ENCODE peak calls at places on chromosome 18, in four cellular contexts. L, C, W and K are unnamed samples.

GRCh38 chr18:57737661-57738060 is 65.5 kb downstream of the ATP8B1 start:
- DNase-seq in L (peak), C (peak), W (peak), K (peak)

GRCh38 chr18:45332911-45333310 is 282.4 kb upstream of the SLC14A2 start:
- DNase-seq in L (no peak), C (no peak), W (no peak), K (no peak)

GRCh38 chr18:39571511-39571910 is 2005.9 kb upstream of the CELF4 start:
- DNase-seq in L (peak), C (peak), W (no peak), K (no peak)

GRCh38 chr18:79873449-79874110 is 75.8 kb downstream of the KCNG2 start:
- DNase-seq in L (no peak), C (no peak), W (no peak), K (no peak)

GRCh38 chr18:46322411-46322891 is 218.3 kb downstream of the HAUS1 start:
- DNase-seq in L (no peak), C (no peak), W (no peak), K (no peak)

GRCh38 chr18:57921708-57922107 is 118.6 kb upstream of the ATP8B1 start:
- DNase-seq in L (no peak), C (peak), W (no peak), K (no peak)

GRCh38 chr18:38545071-38545470 is 979.5 kb upstream of the CELF4 start:
- DNase-seq in L (no peak), C (no peak), W (no peak), K (no peak)

GRCh38 chr18:57141208-57142129 is 5.4 kb upstream of the BOD1L2 start:
- DNase-seq in L (no peak), C (no peak), W (peak), K (no peak)

GRCh38 chr18:2091937-2092336 is 479.4 kb downstream of the METTL4 start:
- DNase-seq in L (no peak), C (no peak), W (no peak), K (no peak)

GRCh38 chr18:63975632-63976031 is 5.8 kb downstream of the SERPINB8 start:
- DNase-seq in L (no peak), C (no peak), W (no peak), K (no peak)

GRCh38 chr18:10234912-10235439 is 219.5 kb upstream of the APCDD1 start:
- DNase-seq in L (no peak), C (peak), W (no peak), K (no peak)

DNA sequence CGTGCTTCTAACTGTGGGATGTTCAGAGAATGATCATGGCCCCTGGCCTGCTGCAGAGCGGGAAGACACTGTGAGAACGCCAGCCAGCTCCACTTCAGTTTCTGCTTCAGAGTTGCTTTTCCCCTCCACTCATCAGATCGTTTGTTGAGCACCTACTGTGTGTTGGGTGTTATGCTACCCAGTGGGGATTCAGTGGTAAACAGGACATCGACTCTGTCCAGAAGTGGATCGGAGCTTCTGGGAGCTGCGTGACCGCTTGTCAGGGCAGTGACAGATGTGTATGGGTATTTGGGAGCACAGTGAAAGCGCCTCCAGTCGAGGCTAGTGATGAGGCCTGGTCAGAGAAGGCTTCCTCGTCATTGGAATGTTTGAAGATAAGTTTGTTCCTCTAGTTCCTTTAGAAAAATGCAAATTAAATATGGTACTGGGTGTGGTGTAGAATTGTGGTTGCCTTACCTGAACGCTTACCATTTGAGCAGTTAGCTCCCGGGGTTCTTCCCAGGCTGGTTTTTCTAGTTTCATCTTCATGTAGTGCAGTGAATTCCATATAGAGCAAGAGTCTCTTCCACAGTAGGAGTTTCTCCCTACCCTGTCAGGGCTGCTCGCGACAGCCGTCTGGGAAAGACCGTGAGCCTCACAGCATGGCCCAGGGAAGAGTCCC is 2.8 kb downstream of the RAB12 start:
- DNase-seq in L (no peak), C (no peak), W (no peak), K (no peak)
- TF ChIP-seq POLR2A in L (no peak), C (no peak), W (no peak), K (no peak)

DNA sequence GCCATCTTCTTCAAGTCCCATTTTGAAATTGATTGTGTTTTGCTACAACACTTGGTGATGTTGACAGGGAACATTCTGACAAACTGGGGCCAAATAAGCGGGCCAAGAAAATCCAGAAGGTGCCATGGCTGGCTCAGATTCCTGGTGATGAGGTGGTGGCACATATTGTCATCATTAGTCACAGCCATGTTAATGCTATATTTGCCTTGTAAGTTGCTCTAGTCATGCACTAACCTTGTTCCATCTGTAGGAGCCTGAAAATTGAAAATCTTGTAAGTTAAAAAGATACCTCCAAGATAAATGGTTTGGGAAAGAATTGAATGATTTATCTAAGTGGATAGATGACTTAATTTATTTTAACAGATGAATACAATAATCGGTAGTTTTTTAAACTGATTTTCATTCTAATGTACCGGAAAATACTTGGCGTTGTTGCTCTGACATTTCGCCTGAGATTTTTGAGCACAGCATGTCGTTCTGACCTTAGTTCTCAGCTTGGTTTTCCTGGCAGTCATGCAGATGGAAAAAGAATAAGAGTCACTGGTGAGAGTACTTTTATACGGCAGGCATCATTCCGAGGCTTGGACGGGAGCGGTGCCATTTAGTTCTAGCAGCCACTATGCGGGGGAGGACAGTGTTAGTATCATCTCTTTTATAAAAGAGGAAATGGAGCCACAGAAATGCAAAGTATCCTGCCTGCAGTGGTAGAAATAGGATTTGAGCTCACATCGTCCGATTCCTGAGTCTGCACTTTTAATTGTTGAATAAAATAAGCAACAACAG is 133.9 kb downstream of the ZNF532 start:
- DNase-seq in L (no peak), C (peak), W (peak), K (no peak)
- H3K4me3 ChIP-seq in L (no peak), C (peak), W (no peak), K (no peak)

GRCh38 chr18:62912885-62913284 is 197.5 kb downstream of the PHLPP1 start:
- DNase-seq in L (no peak), C (no peak), W (no peak), K (no peak)

GRCh38 chr18:62918361-62918760 is 203.0 kb downstream of the PHLPP1 start:
- DNase-seq in L (no peak), C (no peak), W (no peak), K (no peak)

GRCh38 chr18:62919109-62919838 is 203.9 kb downstream of the PHLPP1 start:
- DNase-seq in L (no peak), C (peak), W (no peak), K (no peak)

DNA sequence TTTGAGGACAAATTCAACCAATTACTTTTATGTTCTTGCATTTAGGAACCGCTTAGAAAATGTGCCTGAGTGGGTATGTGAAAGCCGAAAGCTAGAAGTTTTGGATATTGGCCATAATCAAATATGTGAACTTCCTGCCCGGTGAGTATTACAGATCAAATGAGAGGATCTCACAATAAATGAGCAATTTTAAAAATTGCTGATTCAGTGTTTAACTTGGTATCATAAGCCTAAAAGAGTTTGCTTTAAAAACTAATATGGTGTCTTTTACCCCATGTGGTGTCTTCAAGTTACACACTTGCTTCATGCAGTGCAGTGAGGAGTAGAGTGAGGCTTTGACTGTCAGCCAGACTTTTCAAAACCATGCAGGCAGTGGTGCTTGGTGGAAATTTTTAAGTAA is 199.5 kb downstream of the PHLPP1 start:
- DNase-seq in L (no peak), C (no peak), W (no peak), K (no peak)
- H3K27ac ChIP-seq in L (no peak), C (no peak), W (no peak), K (no peak)

DNA sequence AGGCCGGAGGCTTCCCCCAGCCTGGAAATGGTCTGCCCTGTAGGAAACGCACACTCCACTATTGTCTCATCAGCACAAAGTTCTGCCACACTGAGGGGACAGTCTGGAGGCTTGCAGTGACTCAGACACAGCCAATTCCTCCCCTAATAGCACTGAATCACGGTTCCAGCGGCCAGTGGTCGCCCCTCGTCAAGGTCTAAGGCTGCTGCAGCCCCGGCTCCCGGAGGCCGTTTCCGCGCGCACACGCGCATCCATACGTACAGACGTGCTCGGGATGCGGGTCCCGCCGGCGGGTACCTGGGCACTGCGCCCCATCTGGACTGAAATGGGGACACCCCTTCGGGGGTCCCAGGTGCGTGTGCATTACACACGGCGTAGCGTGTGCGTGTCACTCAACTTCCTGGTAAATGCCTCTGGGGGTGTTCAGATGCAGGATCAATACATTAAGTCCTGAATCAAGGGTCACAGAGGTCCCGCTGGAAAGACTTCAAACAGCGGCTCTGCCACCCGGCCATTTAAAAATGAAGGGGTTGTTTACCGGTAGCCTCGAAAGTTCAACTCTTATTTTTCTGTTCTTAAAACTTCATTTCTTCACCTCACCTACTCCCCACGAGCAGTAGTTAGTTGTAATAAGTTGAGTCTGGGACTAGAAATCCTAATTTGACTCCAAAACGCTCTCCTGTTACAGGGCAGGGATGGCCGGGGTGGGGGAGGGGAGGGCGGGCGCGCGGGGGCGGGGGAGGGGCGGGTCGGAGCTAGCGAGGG is 575 bp upstream of the ZNF516 start:
- DNase-seq in L (peak), C (peak), W (peak), K (no peak)
- TF ChIP-seq POLR2A in L (no peak), C (peak), W (peak), K (no peak)

DNA sequence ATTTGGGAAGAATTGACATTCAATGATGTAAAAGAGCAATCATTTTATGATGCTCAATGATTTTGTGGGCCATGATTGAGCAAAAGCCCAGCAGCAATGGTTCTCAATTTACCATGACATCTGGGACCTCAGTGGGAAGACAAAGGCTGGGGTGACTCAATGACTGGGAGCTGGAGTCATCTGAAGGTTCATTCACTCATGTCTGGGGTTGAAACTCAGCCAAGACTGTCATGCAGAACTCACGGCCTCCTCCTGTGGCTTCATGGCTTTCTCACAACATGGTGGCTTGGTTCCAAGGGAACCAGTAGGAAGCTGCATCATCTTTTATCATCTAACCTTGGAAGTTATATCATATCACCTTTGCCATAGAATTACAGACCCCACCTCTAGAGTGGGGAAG is 45.1 kb upstream of the CD226 start:
- DNase-seq in L (no peak), C (peak), W (no peak), K (no peak)
- H3K4me3 ChIP-seq in L (no peak), C (no peak), W (no peak), K (no peak)

GRCh38 chr18:50311573-50312106 is 24.1 kb upstream of the CXXC1 start:
- DNase-seq in L (no peak), C (no peak), W (no peak), K (no peak)

GRCh38 chr18:50310080-50310479 is 22.6 kb upstream of the CXXC1 start:
- DNase-seq in L (no peak), C (no peak), W (no peak), K (no peak)

GRCh38 chr18:50307400-50307737 is 19.9 kb upstream of the CXXC1 start:
- DNase-seq in L (no peak), C (no peak), W (no peak), K (no peak)

GRCh38 chr18:50306944-50307343 is 19.5 kb upstream of the CXXC1 start:
- DNase-seq in L (no peak), C (peak), W (no peak), K (no peak)

GRCh38 chr18:50307738-50308470 is 20.4 kb upstream of the CXXC1 start:
- DNase-seq in L (peak), C (peak), W (peak), K (peak)
- H3K27ac ChIP-seq in L (peak), C (no peak), W (peak), K (peak)

GRCh38 chr18:22471546-22472131 is 53.9 kb upstream of the CTAGE1 start:
- DNase-seq in L (no peak), C (peak), W (no peak), K (no peak)
- TF ChIP-seq POLR2A in L (no peak), C (no peak), W (no peak), K (no peak)

DNA sequence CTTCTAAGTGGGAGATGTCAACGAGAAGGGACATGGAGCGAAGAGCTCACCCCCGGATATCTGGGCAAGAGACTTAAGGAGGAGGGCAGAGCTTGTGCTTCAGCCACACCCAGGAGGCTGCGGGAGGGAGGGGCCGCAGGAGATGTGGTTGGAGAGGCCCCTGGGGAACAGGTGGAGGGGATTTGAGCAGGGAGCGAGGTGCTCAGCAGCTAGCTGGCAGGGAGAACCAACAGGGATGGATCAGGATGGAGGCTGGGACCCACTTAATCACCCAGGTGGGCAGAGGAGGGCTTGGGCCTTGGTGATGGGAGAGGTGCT is 78.3 kb downstream of the MBP start:
- DNase-seq in L (no peak), C (no peak), W (no peak), K (no peak)
- H3K4me3 ChIP-seq in L (no peak), C (no peak), W (no peak), K (no peak)